ENCODE peak calls at places on chromosomes 12 and 14, in six cellular contexts. I is NCI-H1694, L is D721Med, R is KBM-7, K is posterior cingulate gyrus, U is NCI-H2029. P is an unnamed sample.
A peak's percentile ranks its signal among the peaks of the same experiment; 100 is the strongest.

GRCh38 chr12:100554608-100555077 is 18.8 kb upstream of the GAS2L3 start:
- DNase-seq in R (peak; percentile 89), I (peak; percentile 84), L (no peak), K (no peak), U (peak; percentile 82), P (no peak)

GRCh38 chr14:58540693-58541092 is 97.1 kb upstream of the DACT1 start:
- DNase-seq in L (no peak), K (no peak), I (no peak), R (no peak), U (no peak), P (no peak)

GRCh38 chr12:145369-145960 is 68.5 kb downstream of the SLC6A12 start:
- DNase-seq in I (no peak), K (no peak), L (no peak), R (no peak), U (no peak), P (no peak)

GRCh38 chr12:124561231-124561630 is 6.2 kb downstream of the NCOR2 start:
- DNase-seq in I (no peak), K (no peak), U (no peak), L (no peak), R (no peak), P (no peak)

GRCh38 chr14:20262642-20263128 is 23.6 kb downstream of the OR11H4 start:
- DNase-seq in U (no peak), L (no peak), R (no peak), I (no peak), K (no peak), P (no peak)

GRCh38 chr12:51345681-51346080 is 798 bp downstream of the CELA1 start:
- DNase-seq in R (no peak), K (no peak), L (no peak), U (no peak), I (no peak), P (no peak)

GRCh38 chr14:100570726-100571454 is 16.3 kb downstream of the BEGAIN start:
- DNase-seq in K (no peak), U (no peak), L (no peak), I (no peak), R (no peak), P (no peak)

GRCh38 chr14:60514378-60515243 is 5.7 kb downstream of the SIX6 start:
- DNase-seq in I (peak; percentile 48), K (no peak), L (no peak), R (no peak), U (peak; percentile 90), P (no peak)

GRCh38 chr12:123942911-123943648 is 29.6 kb downstream of the CCDC92 start:
- DNase-seq in L (no peak), I (no peak), K (no peak), R (no peak), U (no peak), P (no peak)

GRCh38 chr12:29216266-29216665 is 67.2 kb downstream of the FAR2 start:
- DNase-seq in K (no peak), L (no peak), I (no peak), U (no peak), R (peak; percentile 77), P (no peak)

GRCh38 chr12:109739747-109740693 is 26.4 kb downstream of the FAM222A start:
- DNase-seq in I (no peak), R (peak; percentile 28), U (no peak), K (no peak), L (no peak), P (no peak)

GRCh38 chr14:76917158-76917596 is 91.0 kb downstream of the LRRC74A start:
- DNase-seq in I (peak; percentile 90), U (no peak), K (no peak), R (peak; percentile 54), L (peak; percentile 68), P (peak; percentile 70)

GRCh38 chr14:52850520-52850919 is 59.1 kb upstream of the GNPNAT1 start:
- DNase-seq in R (no peak), U (no peak), L (no peak), K (no peak), I (no peak), P (no peak)

P was measured in transverse colon.